ENCODE peak calls at places on chromosomes 2 and 18, in five cellular contexts. U is endothelial cell, P is GM10248, H is Calu3, B is D721Med. Y is an unnamed sample.

GRCh38 chr2:109636290-109636675 is 22.1 kb downstream of the SOWAHC start:
- DNase-seq in U (no peak), P (no peak), H (no peak), B (no peak), Y (no peak)

GRCh38 chr2:1750935-1751767 is 6.8 kb upstream of the PXDN start:
- DNase-seq in U (peak; percentile 78), P (peak; percentile 45), H (peak; percentile 29), B (no peak), Y (no peak)

GRCh38 chr2:20454036-20454981 is 7.4 kb downstream of the RHOB start:
- DNase-seq in U (no peak), P (no peak), H (no peak), B (no peak), Y (no peak)

GRCh38 chr2:61726456-61727209 is 127.2 kb downstream of the FAM161A start:
- DNase-seq in U (no peak), P (no peak), H (no peak), B (no peak), Y (no peak)

GRCh38 chr18:46433121-46433826 is 223.7 kb downstream of the LOXHD1 start:
- DNase-seq in U (peak; percentile 22), P (no peak), H (no peak), B (no peak), Y (no peak)

GRCh38 chr18:39453356-39453755 is 1887.8 kb upstream of the CELF4 start:
- DNase-seq in U (no peak), P (no peak), H (no peak), B (no peak), Y (no peak)

GRCh38 chr2:19744456-19744855 is 157.3 kb downstream of the TTC32 start:
- DNase-seq in U (no peak), P (no peak), H (no peak), B (no peak), Y (no peak)

GRCh38 chr2:236712304-236712703 is 142.7 kb downstream of the ACKR3 start:
- DNase-seq in U (no peak), P (no peak), H (no peak), B (no peak), Y (no peak)

GRCh38 chr2:151297882-151298281 is 8.4 kb upstream of the NMI start:
- DNase-seq in U (no peak), P (peak; percentile 62), H (no peak), B (no peak), Y (no peak)

DNA sequence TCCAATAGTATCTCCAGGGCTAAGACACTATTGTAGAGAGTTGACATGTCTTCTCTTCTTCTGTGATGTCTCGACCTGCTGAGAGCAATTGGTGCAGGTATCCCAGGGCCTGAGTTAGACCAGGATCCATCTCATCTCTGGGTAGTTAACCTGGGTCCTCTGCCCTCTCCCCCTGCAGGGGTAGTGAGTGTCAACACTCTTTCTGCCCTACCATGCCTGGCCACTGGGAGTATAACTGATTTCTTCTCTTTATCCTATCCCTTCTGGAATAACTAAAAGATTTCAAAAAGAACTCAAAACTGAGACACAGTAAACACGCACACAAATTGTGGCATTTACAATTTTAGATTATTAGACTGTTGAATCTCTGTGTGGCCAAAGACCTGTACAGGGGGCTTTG is 20.8 kb upstream of the SIX3 start:
- DNase-seq in U (no peak), P (no peak), H (no peak), B (no peak), Y (no peak)
- TF ChIP-seq CTCF in U (peak; percentile 40), P (no peak), H (no peak), B (no peak), Y (no peak)

GRCh38 chr2:45506756-45507155 is 104.3 kb downstream of the SRBD1 start:
- DNase-seq in U (no peak), P (no peak), H (no peak), B (no peak), Y (no peak)

GRCh38 chr2:45505138-45505537 is 105.9 kb downstream of the SRBD1 start:
- DNase-seq in U (no peak), P (no peak), H (no peak), B (no peak), Y (no peak)

DNA sequence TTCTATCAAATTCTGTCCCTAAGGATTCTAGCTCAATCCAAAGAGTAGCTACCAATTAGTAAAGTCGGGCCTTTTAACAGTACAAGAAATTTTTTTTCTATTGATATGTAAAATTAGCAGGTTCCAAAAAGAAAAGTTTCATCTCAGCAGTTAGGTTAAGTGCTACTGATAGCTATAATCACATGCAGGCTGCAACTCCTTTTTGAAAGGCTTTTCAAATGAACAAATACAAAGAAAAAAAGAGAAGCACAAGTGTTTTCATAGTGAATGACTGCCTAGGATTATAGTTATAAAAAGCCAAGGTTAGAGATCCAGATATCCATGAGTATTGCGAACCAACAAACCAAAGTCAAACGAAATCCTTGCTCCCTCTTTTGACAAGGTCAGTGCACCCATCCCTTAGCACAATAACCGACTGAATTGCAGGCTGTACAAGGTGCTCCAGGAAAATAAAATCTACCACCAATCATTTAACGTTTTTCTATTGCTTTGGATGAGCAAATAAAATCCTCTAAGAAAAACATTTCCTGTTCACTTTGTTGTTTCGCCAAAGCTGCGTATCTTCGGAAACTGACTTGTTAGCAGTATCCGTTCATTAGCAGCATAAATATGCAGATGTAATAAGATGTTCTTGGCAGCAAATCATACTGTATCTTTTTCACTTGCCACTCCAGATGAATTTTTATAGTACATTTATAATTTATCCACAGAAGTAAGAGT is 100.2 kb downstream of the SRBD1 start:
- DNase-seq in U (no peak), P (no peak), H (no peak), B (no peak), Y (no peak)
- TF ChIP-seq CTCF in U (no peak), P (no peak), H (no peak), B (no peak), Y (no peak)

DNA sequence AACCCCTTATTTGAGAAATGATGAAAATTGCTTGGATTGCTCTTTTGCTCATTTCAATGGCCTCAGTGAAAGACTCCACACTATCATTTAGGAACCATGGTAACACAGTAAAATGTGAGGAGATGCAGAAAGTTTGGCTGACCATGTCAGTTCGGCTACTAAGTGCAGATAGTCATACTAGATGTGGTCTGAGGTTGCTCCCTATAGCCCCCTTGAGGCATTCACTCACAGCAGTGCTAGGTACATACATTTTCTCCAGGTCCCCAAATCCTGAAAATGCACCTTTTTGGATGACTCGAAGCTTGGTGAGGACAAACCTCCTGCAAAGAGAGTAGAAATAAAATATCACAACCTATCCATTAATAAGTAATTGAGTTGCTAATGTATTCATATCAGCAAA is 86.3 kb downstream of the FSHR start:
- DNase-seq in U (no peak), P (no peak), H (no peak), B (no peak), Y (no peak)
- TF ChIP-seq CTCF in U (no peak), P (no peak), H (no peak), B (no peak), Y (no peak)

GRCh38 chr2:33607137-33607781 is 8.2 kb upstream of the FAM98A start:
- DNase-seq in U (no peak), P (no peak), H (no peak), B (no peak), Y (no peak)
- TF ChIP-seq CTCF in U (no peak), P (no peak), H (no peak), B (no peak), Y (no peak)

GRCh38 chr2:180046202-180046601 is 39.1 kb upstream of the CWC22 start:
- DNase-seq in U (no peak), P (no peak), H (no peak), B (no peak), Y (no peak)

GRCh38 chr2:180038997-180039396 is 31.9 kb upstream of the CWC22 start:
- DNase-seq in U (no peak), P (no peak), H (no peak), B (no peak), Y (no peak)

DNA sequence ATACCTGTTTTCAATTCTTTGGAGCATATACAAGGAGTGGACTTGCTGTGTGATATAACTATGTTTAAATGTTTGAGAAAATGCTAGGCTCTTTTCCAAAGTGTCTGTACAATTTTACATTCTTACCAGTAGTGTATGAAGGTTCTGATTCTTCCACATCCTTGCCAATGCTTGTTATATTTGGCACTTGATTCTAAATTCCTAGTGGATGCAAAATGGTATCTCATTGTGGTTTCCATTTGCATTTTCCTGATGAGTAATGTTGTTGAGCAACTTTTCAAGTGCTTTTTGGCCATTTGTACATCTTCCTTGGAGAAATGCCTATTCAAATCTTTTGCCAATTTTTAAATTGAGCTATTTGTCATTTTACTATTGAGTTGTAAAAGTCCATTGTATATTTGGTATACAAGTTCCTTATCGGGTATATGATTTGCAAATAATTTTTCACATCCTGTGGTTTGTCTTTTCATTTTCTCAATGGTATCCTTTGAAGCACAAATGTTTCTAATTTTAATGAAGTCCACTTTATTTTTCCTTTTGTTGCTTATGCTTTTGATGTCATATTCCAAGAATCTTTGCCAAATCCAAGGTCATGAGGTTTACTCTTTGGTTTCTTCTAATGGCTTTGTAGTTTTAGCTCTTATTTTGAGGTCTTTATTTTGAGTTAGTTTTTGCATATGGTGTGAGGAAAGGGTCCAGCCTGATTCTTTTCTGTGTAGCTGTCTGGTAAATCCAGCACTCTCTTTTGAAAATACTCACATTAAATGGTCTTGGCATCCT is 33.2 kb upstream of the CWC22 start:
- DNase-seq in U (no peak), P (no peak), H (no peak), B (no peak), Y (no peak)
- TF ChIP-seq CTCF in U (no peak), P (no peak), H (no peak), B (no peak), Y (no peak)

GRCh38 chr18:28150925-28151324 is 26.0 kb downstream of the CDH2 start:
- DNase-seq in U (no peak), P (no peak), H (no peak), B (no peak), Y (no peak)

GRCh38 chr18:28152354-28152753 is 24.6 kb downstream of the CDH2 start:
- DNase-seq in U (no peak), P (no peak), H (no peak), B (no peak), Y (no peak)

GRCh38 chr18:28153485-28154065 is 23.4 kb downstream of the CDH2 start:
- DNase-seq in U (no peak), P (no peak), H (no peak), B (no peak), Y (no peak)

GRCh38 chr18:28149810-28150420 is 27.0 kb downstream of the CDH2 start:
- DNase-seq in U (no peak), P (no peak), H (no peak), B (no peak), Y (no peak)

DNA sequence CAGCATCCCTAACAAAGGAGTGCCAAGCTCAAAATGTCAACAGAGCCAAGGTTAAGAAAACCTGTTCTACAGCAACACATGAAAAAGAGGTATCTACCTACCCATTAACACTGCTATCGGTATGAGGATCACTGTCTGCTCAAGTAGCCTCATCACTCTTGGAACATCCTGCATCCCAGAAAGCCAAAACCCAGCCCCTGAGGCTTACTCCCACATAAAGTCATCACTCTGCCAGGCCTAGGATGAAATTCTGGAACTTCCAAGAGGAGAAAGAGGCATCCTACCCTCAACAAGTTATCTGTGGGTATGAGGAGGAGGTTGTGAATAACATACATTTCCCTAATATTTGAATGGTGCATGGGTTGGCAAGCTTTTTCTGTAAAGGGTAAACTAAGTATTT is 25.5 kb downstream of the CDH2 start:
- DNase-seq in U (no peak), P (no peak), H (no peak), B (no peak), Y (no peak)
- TF ChIP-seq CTCF in U (no peak), P (no peak), H (no peak), B (no peak), Y (no peak)

Y was measured in omental fat pad.